ENCODE peak calls at places on chromosomes 12 and 14, in four cellular contexts. H, T, G and U are unnamed samples.

GRCh38 chr12:89939468-89940215 is 231.0 kb upstream of the ATP2B1 start:
- DNase-seq in G (no peak), H (no peak), T (no peak), U (peak)

GRCh38 chr12:32217354-32218310 is 111.0 kb downstream of the BICD1 start:
- DNase-seq in H (no peak), T (peak), G (no peak), U (peak)

GRCh38 chr12:118183155-118183554 is 47.2 kb downstream of the PEBP1 start:
- DNase-seq in G (no peak), T (no peak), H (no peak), U (no peak)

GRCh38 chr12:1808798-1809480 is 11.4 kb upstream of the LRTM2 start:
- DNase-seq in H (no peak), G (no peak), T (no peak), U (no peak)

GRCh38 chr12:16352481-16352880 is 5.0 kb downstream of the MGST1 start:
- DNase-seq in G (no peak), T (peak), H (no peak), U (peak)

GRCh38 chr12:7583471-7583870 is 79.9 kb upstream of the CD163 start:
- DNase-seq in T (no peak), G (no peak), H (no peak), U (no peak)

GRCh38 chr14:41606249-41607118 is at the start of gene LRFN5:
- DNase-seq in T (peak), H (peak), G (peak), U (peak)

GRCh38 chr12:105464426-105464825 is 133.9 kb downstream of the C12orf75 start:
- DNase-seq in H (no peak), T (no peak), G (no peak), U (no peak)

GRCh38 chr12:66688836-66689439 is 10.1 kb upstream of the GRIP1 start:
- DNase-seq in H (no peak), T (peak), G (peak), U (peak)

GRCh38 chr12:107179883-107180282 is 86.5 kb upstream of the CRY1 start:
- DNase-seq in H (no peak), G (no peak), T (no peak), U (no peak)